ENCODE peak calls at places on chromosome 14, in six cellular contexts. Z is AG09319, C is skeletal muscle cell, N is NCI-H146, E is coronary artery, O is nucleus accumbens. D is an unnamed sample.

GRCh38 chr14:101183376-101184103 is 280.0 kb upstream of the RTL1 start:
- DNase-seq in Z (no peak), C (no peak), N (no peak), E (peak; percentile 69), O (peak; percentile 10), D (no peak)

GRCh38 chr14:58771016-58771415 is 133.3 kb downstream of the DACT1 start:
- DNase-seq in Z (no peak), C (no peak), N (no peak), E (no peak), O (no peak), D (no peak)

GRCh38 chr14:76564471-76565119 is 188.7 kb downstream of the ESRRB start:
- DNase-seq in Z (no peak), C (no peak), N (no peak), E (no peak), O (no peak), D (no peak)

GRCh38 chr14:37599527-37600368 is 4.3 kb downstream of the TTC6 start:
- DNase-seq in Z (no peak), C (no peak), N (peak; percentile 86), E (no peak), O (no peak), D (no peak)

GRCh38 chr14:23095196-23096108 is at the start of gene C14orf119:
- DNase-seq in Z (peak; percentile 98), C (peak; percentile 95), N (no peak), E (peak; percentile 100), O (no peak), D (peak; percentile 98)

GRCh38 chr14:57136669-57137068 is 132.0 kb downstream of the EXOC5 start:
- DNase-seq in Z (no peak), C (no peak), N (peak; percentile 27), E (no peak), O (peak; percentile 19), D (no peak)

GRCh38 chr14:74825008-74825407 is 50.9 kb downstream of the PROX2 start:
- DNase-seq in Z (peak; percentile 35), C (no peak), N (no peak), E (no peak), O (no peak), D (peak; percentile 43)

GRCh38 chr14:58717821-58718220 is 80.1 kb downstream of the DACT1 start:
- DNase-seq in Z (no peak), C (peak; percentile 64), N (no peak), E (no peak), O (no peak), D (no peak)

GRCh38 chr14:24275524-24276139 is 4.2 kb upstream of the RABGGTA start:
- DNase-seq in Z (no peak), C (no peak), N (no peak), E (no peak), O (no peak), D (no peak)

GRCh38 chr14:60590907-60591510 is 58.3 kb downstream of the SIX1 start:
- DNase-seq in Z (no peak), C (peak; percentile 13), N (no peak), E (no peak), O (no peak), D (peak; percentile 39)

GRCh38 chr14:98321838-98322237 is 950.2 kb downstream of the BCL11B start:
- DNase-seq in Z (no peak), C (no peak), N (no peak), E (no peak), O (no peak), D (no peak)

GRCh38 chr14:26887842-26888241 is 290.0 kb upstream of the NOVA1 start:
- DNase-seq in Z (no peak), C (no peak), N (no peak), E (peak; percentile 73), O (no peak), D (no peak)

GRCh38 chr14:38143170-38143569 is 64.5 kb upstream of the SSTR1 start:
- DNase-seq in Z (no peak), C (no peak), N (no peak), E (no peak), O (no peak), D (no peak)